ENCODE peak calls at places on chromosomes 6 and 20, in eight cellular contexts. D is germinal center; Y is activated naive CD4-positive, alpha-beta T cell treated with Interleukin-2 at 50 U/mL for 16 hours; S is HuH-7; Z is Daoy; O is GM04504; N is HT1080; K is OCI-LY7. R is an unnamed sample.

GRCh38 chr6:156618600-156619205 is 158.5 kb upstream of the ARID1B start:
- DNase-seq in D (no peak), Y (no peak), S (no peak), Z (no peak), O (no peak), N (no peak), K (no peak), R (no peak)

GRCh38 chr6:81962198-81962597 is 209.7 kb upstream of the TENT5A start:
- DNase-seq in D (no peak), Y (no peak), S (no peak), Z (no peak), O (no peak), N (no peak), K (no peak), R (no peak)

GRCh38 chr6:29742191-29742590 is 19.0 kb downstream of the HLA-F start:
- DNase-seq in D (no peak), Y (no peak), S (no peak), Z (no peak), O (no peak), N (no peak), K (no peak), R (no peak)

GRCh38 chr6:104940238-104940880 is 16.5 kb upstream of the LIN28B start:
- DNase-seq in D (no peak), Y (no peak), S (no peak), Z (no peak), O (no peak), N (no peak), K (no peak), R (peak; percentile 2)

GRCh38 chr6:132648356-132648755 is 10.6 kb downstream of the TAAR1 start:
- DNase-seq in D (no peak), Y (no peak), S (no peak), Z (peak; percentile 76), O (no peak), N (peak; percentile 79), K (no peak), R (no peak)

GRCh38 chr6:99276747-99277146 is 72.7 kb downstream of the FAXC start:
- DNase-seq in D (no peak), Y (no peak), S (no peak), Z (peak; percentile 40), O (no peak), N (peak; percentile 75), K (no peak), R (peak; percentile 57)

GRCh38 chr6:21595951-21596378 is 2.4 kb downstream of the SOX4 start:
- DNase-seq in D (peak; percentile 25), Y (no peak), S (no peak), Z (no peak), O (no peak), N (no peak), K (no peak), R (no peak)

GRCh38 chr6:21596379-21597242 is 3.1 kb downstream of the SOX4 start:
- DNase-seq in D (peak; percentile 35), Y (peak; percentile 12), S (no peak), Z (peak; percentile 77), O (no peak), N (peak; percentile 61), K (peak; percentile 73), R (peak; percentile 59)

GRCh38 chr6:156827382-156827781 is 50.2 kb downstream of the ARID1B start:
- DNase-seq in D (no peak), Y (no peak), S (no peak), Z (peak; percentile 25), O (peak; percentile 12), N (no peak), K (no peak), R (no peak)

GRCh38 chr6:73796881-73797280 is 100.9 kb downstream of the CD109 start:
- DNase-seq in D (no peak), Y (no peak), S (no peak), Z (no peak), O (no peak), N (no peak), K (no peak), R (no peak)

GRCh38 chr6:136201735-136202134 is 48.4 kb downstream of the MTFR2 start:
- DNase-seq in D (no peak), Y (no peak), S (no peak), Z (no peak), O (peak; percentile 6), N (no peak), K (no peak), R (peak; percentile 40)

GRCh38 chr6:18260448-18261106 is 3.8 kb downstream of the DEK start:
- DNase-seq in D (peak; percentile 28), Y (peak; percentile 28), S (no peak), Z (peak; percentile 80), O (no peak), N (peak; percentile 83), K (peak; percentile 59), R (no peak)

GRCh38 chr20:42604998-42605970 is 584.4 kb downstream of the PTPRT start:
- DNase-seq in D (no peak), Y (no peak), S (no peak), Z (no peak), O (no peak), N (peak; percentile 2), K (no peak), R (no peak)

GRCh38 chr6:139473239-139473701 is 98.8 kb upstream of the CITED2 start:
- DNase-seq in D (no peak), Y (no peak), S (no peak), Z (no peak), O (peak; percentile 19), N (no peak), K (no peak), R (no peak)

GRCh38 chr20:58612021-58612700 is 38.9 kb upstream of the STX16 start:
- DNase-seq in D (no peak), Y (no peak), S (no peak), Z (no peak), O (no peak), N (no peak), K (no peak), R (peak; percentile 69)

GRCh38 chr6:100892116-100892515 is 11.0 kb upstream of the ASCC3 start:
- DNase-seq in D (no peak), Y (no peak), S (no peak), Z (no peak), O (no peak), N (no peak), K (no peak), R (no peak)

GRCh38 chr6:36455486-36456027 is 12.8 kb downstream of the KCTD20 start:
- DNase-seq in D (no peak), Y (no peak), S (no peak), Z (no peak), O (no peak), N (no peak), K (no peak), R (no peak)

R was measured in dermis blood vessel endothelial cell.